ENCODE peak calls at places on chromosome 15, in nine cellular contexts. Y, T, P, H, Z, J, L, G and W are unnamed samples.
A peak's percentile ranks its signal among the peaks of the same experiment; 100 is the strongest.

GRCh38 chr15:91965501-91966180 is 112.1 kb downstream of the SLCO3A1 start:
- DNase-seq in G (peak; percentile 71), H (no peak), J (no peak), P (no peak), Z (peak; percentile 97), L (no peak), T (no peak), Y (peak; percentile 59), W (no peak)

GRCh38 chr15:46636220-46636619 is 1001.4 kb downstream of the SQOR start:
- DNase-seq in H (peak; percentile 58), Y (no peak), Z (no peak), J (peak; percentile 13), G (no peak), T (no peak), P (no peak), L (no peak), W (peak; percentile 9)

GRCh38 chr15:25408428-25408827 is 30.4 kb downstream of the UBE3A start:
- DNase-seq in G (peak; percentile 18), Y (no peak), T (no peak), P (no peak), Z (no peak), L (no peak), J (no peak), H (no peak), W (no peak)

GRCh38 chr15:31776039-31776438 is 254.3 kb upstream of the CHRNA7 start:
- DNase-seq in Z (no peak), J (no peak), H (no peak), L (no peak), G (no peak), T (no peak), Y (no peak), P (no peak), W (no peak)

GRCh38 chr15:31254431-31255175 is 72.0 kb upstream of the KLF13 start:
- DNase-seq in J (peak; percentile 56), Z (no peak), P (no peak), Y (no peak), T (no peak), G (peak; percentile 64), L (no peak), H (no peak), W (no peak)

GRCh38 chr15:88637841-88638625 is 783 bp upstream of the ISG20 start:
- DNase-seq in P (no peak), H (peak; percentile 48), Y (no peak), T (peak; percentile 17), L (no peak), Z (no peak), J (peak; percentile 69), G (no peak), W (no peak)

GRCh38 chr15:70095387-70096214 is 2.1 kb downstream of the TLE3 start:
- DNase-seq in G (no peak), P (no peak), H (peak; percentile 90), L (no peak), J (peak; percentile 74), T (peak; percentile 65), Y (peak; percentile 53), Z (peak; percentile 16), W (no peak)

GRCh38 chr15:72207576-72208085 is 10.0 kb upstream of the GRAMD2A start:
- DNase-seq in L (no peak), H (no peak), Y (no peak), T (no peak), P (no peak), J (no peak), G (no peak), Z (no peak), W (no peak)

GRCh38 chr15:98725874-98726273 is 77.5 kb downstream of the IGF1R start:
- DNase-seq in Z (no peak), P (no peak), Y (no peak), T (no peak), L (no peak), H (no peak), J (no peak), G (no peak), W (no peak)

GRCh38 chr15:70265466-70265978 is 167.8 kb upstream of the TLE3 start:
- DNase-seq in Y (no peak), P (no peak), Z (no peak), T (no peak), L (no peak), G (no peak), J (no peak), H (no peak), W (no peak)

GRCh38 chr15:55535436-55535835 is 27.4 kb upstream of the DNAAF4 start:
- DNase-seq in P (no peak), Y (no peak), T (no peak), L (peak; percentile 40), J (no peak), H (no peak), G (no peak), Z (no peak), W (no peak)

GRCh38 chr15:61815356-61816083 is 244.7 kb downstream of the VPS13C start:
- DNase-seq in J (no peak), L (no peak), P (no peak), Y (no peak), G (no peak), H (no peak), T (no peak), Z (no peak), W (no peak)

GRCh38 chr15:53307952-53308624 is 451.4 kb downstream of the WDR72 start:
- DNase-seq in T (no peak), H (peak; percentile 54), Z (peak; percentile 56), P (no peak), G (peak; percentile 7), L (no peak), J (no peak), Y (no peak), W (no peak)

GRCh38 chr15:84598993-84599392 is 1.8 kb upstream of the ZSCAN2 start:
- DNase-seq in T (peak; percentile 38), J (peak; percentile 74), Y (no peak), Z (no peak), P (no peak), L (no peak), H (peak; percentile 75), G (peak; percentile 56), W (no peak)

GRCh38 chr15:66981746-66982145 is 83.7 kb upstream of the SMAD3 start:
- DNase-seq in G (no peak), L (no peak), P (no peak), H (peak; percentile 11), J (no peak), T (no peak), Y (no peak), Z (no peak), W (no peak)

GRCh38 chr15:100720406-100720967 is 118.1 kb downstream of the ASB7 start:
- DNase-seq in J (no peak), L (no peak), G (no peak), Y (peak; percentile 14), H (no peak), Z (no peak), T (no peak), P (no peak), W (no peak)

GRCh38 chr15:100722551-100723322 is 120.3 kb downstream of the ASB7 start:
- DNase-seq in Z (no peak), H (no peak), P (no peak), L (no peak), Y (peak; percentile 2), T (no peak), J (no peak), G (no peak), W (no peak)

GRCh38 chr15:100723323-100723801 is 121.0 kb downstream of the ASB7 start:
- DNase-seq in Z (peak; percentile 73), J (no peak), Y (no peak), P (no peak), G (no peak), H (no peak), L (no peak), T (no peak), W (no peak)

GRCh38 chr15:100725121-100726069 is 123.0 kb downstream of the ASB7 start:
- DNase-seq in J (no peak), Z (peak; percentile 80), H (no peak), Y (no peak), G (peak; percentile 73), L (no peak), P (no peak), T (no peak), W (no peak)

DNA sequence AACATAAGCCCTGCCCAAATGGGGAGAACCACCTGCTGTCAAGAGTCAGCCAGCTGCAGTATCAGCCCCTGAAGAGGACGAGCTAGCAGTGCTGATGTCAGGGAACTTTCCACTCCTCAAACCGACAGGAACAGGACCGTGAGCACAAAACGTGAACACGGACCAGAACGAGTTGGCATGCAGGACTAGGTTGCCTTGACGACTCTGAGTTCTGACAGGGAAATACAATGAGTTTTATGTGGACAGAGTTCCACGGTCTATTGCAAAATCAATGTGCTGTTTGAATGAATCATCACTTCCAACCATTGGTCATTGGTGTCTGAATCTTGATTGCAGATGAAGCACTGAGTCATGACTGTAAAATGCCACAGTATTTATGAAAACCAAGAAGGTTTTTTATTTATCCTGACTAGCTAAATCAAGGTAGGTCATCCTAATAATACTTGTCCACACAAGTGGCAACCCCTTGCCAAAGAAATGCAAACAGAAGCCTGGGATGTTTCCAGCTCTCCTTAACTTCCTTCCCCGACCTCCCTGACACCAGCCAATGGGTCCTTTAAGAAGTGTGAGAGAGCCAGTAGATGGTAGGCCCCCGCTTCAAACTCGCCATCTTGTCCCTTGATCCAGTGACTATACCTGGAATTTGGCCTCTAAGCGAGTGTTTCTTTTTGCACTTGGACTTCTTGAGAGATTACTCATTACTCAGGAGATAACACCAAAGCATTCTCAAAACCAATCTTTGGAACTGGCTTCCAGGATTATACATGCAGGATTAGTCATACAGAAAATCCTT is 119.6 kb downstream of the ASB7 start:
- DNase-seq in L (no peak), H (no peak), P (no peak), G (peak; percentile 99), J (peak; percentile 89), T (no peak), Z (peak; percentile 100), Y (peak; percentile 78), W (no peak)
- H3K4me3 ChIP-seq in L (peak overlapping the region; percentile 11), H (no peak overlapping the region), P (no peak overlapping the region), G (no peak overlapping the region), J (no peak overlapping the region), T (no peak overlapping the region), Z (no peak overlapping the region), Y (no peak overlapping the region), W (no peak overlapping the region)

DNA sequence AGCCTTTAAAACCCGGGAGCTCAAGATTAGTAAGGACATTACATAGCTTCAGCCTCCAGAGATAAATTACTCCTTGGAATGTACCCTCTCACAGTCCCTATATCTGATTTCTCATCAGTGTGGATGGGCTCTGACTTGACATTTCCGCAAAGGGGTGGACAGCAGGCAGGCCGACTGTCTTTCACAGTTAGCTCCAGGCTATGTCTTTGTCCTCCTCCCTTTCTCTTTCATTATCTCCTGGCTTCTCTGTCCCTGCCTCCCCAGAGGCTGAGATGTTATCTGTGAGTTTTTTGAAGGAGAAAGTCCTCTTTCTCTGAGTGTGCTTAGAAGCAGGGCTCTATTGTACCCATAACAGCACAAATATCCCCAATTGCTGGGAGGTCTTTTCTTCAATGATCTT is 776.3 kb downstream of the AGBL1 start:
- DNase-seq in J (no peak), Y (no peak), T (no peak), L (no peak), Z (no peak), G (no peak), P (peak; percentile 3), H (peak; percentile 71), W (no peak)
- H3K4me3 ChIP-seq in J (no peak overlapping the region), Y (no peak overlapping the region), T (no peak overlapping the region), L (no peak overlapping the region), Z (no peak overlapping the region), G (no peak overlapping the region), P (no peak overlapping the region), H (no peak overlapping the region), W (no peak overlapping the region)

GRCh38 chr15:64090527-64090926 is 3.1 kb downstream of the CIAO2A start:
- DNase-seq in G (no peak), H (no peak), Z (no peak), P (no peak), J (no peak), T (peak; percentile 42), L (no peak), Y (no peak), W (no peak)
- H3K4me3 ChIP-seq in G (no peak overlapping the region), H (no peak overlapping the region), Z (no peak overlapping the region), P (no peak overlapping the region), J (no peak overlapping the region), T (no peak overlapping the region), L (no peak overlapping the region), Y (no peak overlapping the region), W (no peak overlapping the region)

GRCh38 chr15:81752974-81753373 is 292.8 kb downstream of the MEX3B start:
- DNase-seq in P (no peak), Y (no peak), J (no peak), H (peak; percentile 58), T (no peak), G (no peak), Z (no peak), L (no peak), W (no peak)
- H3K4me3 ChIP-seq in P (no peak overlapping the region), Y (no peak overlapping the region), J (no peak overlapping the region), H (no peak overlapping the region), T (no peak overlapping the region), G (no peak overlapping the region), Z (no peak overlapping the region), L (no peak overlapping the region), W (no peak overlapping the region)